ENCODE peak calls at places on chromosomes 16 and 17, in nine cellular contexts. K is A549, M is mammary epithelial cell, N is ascending aorta, L is psoas muscle, T is right cardiac atrium, W is stomach, H is mucosa of descending colon, U is tibial nerve. G is an unnamed sample. For H3K9me3, the result is how much of the 10 kb centered on the place peaks cover.

GRCh38 chr17:39208136-39208535 is 8.1 kb downstream of the RPL19 start:
- DNase-seq in K (no peak), M (no peak), N (no peak), L (no peak), T (no peak), W (no peak), H (no peak), U (no peak), G (no peak)

GRCh38 chr17:6643460-6644125 is 2.7 kb downstream of the TXNDC17 start:
- DNase-seq in K (no peak), M (peak), N (no peak), L (no peak), T (no peak), W (no peak), H (no peak), U (no peak), G (peak)

GRCh38 chr17:8384801-8385335 is 1.9 kb upstream of the RPL26 start:
- DNase-seq in K (peak), M (peak), N (no peak), L (no peak), T (no peak), W (no peak), H (no peak), U (no peak), G (peak)

GRCh38 chr16:68642436-68643064 is 2.6 kb upstream of the CDH3 start:
- DNase-seq in K (no peak), M (peak), N (no peak), L (no peak), T (no peak), W (no peak), H (no peak), U (no peak), G (no peak)

GRCh38 chr17:65901394-65901793 is 290.5 kb downstream of the CEP112 start:
- DNase-seq in K (no peak), M (no peak), N (no peak), L (no peak), T (no peak), W (no peak), H (no peak), U (no peak), G (no peak)

GRCh38 chr16:28504707-28505404 is 1.8 kb downstream of the IL27 start:
- DNase-seq in K (no peak), M (no peak), N (no peak), L (no peak), T (peak), W (no peak), H (no peak), U (no peak), G (peak)

GRCh38 chr17:80797741-80798594 is 193.7 kb upstream of the CHMP6 start:
- DNase-seq in K (no peak), M (no peak), N (no peak), L (peak), T (no peak), W (no peak), H (no peak), U (no peak), G (no peak)

GRCh38 chr17:50956750-50957523 is 90.8 kb upstream of the TOB1 start:
- DNase-seq in K (peak), M (peak), N (no peak), L (peak), T (peak), W (peak), H (peak), U (peak), G (peak)

GRCh38 chr17:17535957-17536356 is 39.8 kb upstream of the RASD1 start:
- DNase-seq in K (peak), M (no peak), N (no peak), L (peak), T (peak), W (peak), H (peak), U (no peak), G (no peak)

GRCh38 chr17:37488009-37488604 is 1.6 kb upstream of the DUSP14 start:
- DNase-seq in K (peak), M (peak), N (no peak), L (no peak), T (no peak), W (no peak), H (peak), U (no peak), G (peak)

GRCh38 chr17:59725691-59726090 is 18.2 kb downstream of the VMP1 start:
- DNase-seq in K (no peak), M (no peak), N (no peak), L (no peak), T (no peak), W (no peak), H (no peak), U (no peak), G (no peak)

GRCh38 chr17:57406131-57406980 is 150.0 kb downstream of the MSI2 start:
- DNase-seq in K (no peak), M (no peak), N (no peak), L (no peak), T (peak), W (no peak), H (no peak), U (no peak), G (peak)

GRCh38 chr17:66214893-66215528 is 14.2 kb downstream of the APOH start:
- DNase-seq in K (no peak), M (no peak), N (no peak), L (no peak), T (no peak), W (no peak), H (no peak), U (no peak), G (no peak)

GRCh38 chr16:84421081-84421937 is 53.0 kb downstream of the ATP2C2 start:
- DNase-seq in K (no peak), M (no peak), N (no peak), L (no peak), T (no peak), W (no peak), H (no peak), U (no peak), G (no peak)

GRCh38 chr17:73998246-73999220 is 204.9 kb upstream of the RPL38 start:
- DNase-seq in K (peak), M (peak), N (no peak), L (peak), T (peak), W (peak), H (peak), U (peak), G (peak)

GRCh38 chr16:275786-276232 is at the start of gene RGS11:
- DNase-seq in K (no peak), M (no peak), N (no peak), L (no peak), T (no peak), W (no peak), H (no peak), U (no peak), G (no peak)

GRCh38 chr17:72587773-72588511 is 467.1 kb downstream of the SOX9 start:
- DNase-seq in K (no peak), M (peak), N (no peak), L (no peak), T (no peak), W (no peak), H (peak), U (no peak), G (peak)

GRCh38 chr17:410674-411401 is 58.2 kb upstream of the RPH3AL start:
- DNase-seq in K (no peak), M (no peak), N (no peak), L (no peak), T (peak), W (no peak), H (peak), U (no peak), G (no peak)

GRCh38 chr17:47728214-47728877 is 4.7 kb upstream of the TBX21 start:
- DNase-seq in K (no peak), M (no peak), N (no peak), L (no peak), T (no peak), W (no peak), H (no peak), U (no peak), G (no peak)

GRCh38 chr16:24984903-24985675 is 30.1 kb downstream of the ARHGAP17 start:
- DNase-seq in K (no peak), M (no peak), N (no peak), L (no peak), T (no peak), W (no peak), H (no peak), U (no peak), G (no peak)

GRCh38 chr16:14018848-14019247 is 52.3 kb upstream of the MRTFB start:
- DNase-seq in K (no peak), M (no peak), N (no peak), L (no peak), T (no peak), W (no peak), H (no peak), U (no peak), G (no peak)

GRCh38 chr17:73042809-73043685 is 49.4 kb downstream of the SLC39A11 start:
- DNase-seq in K (no peak), M (peak), N (no peak), L (no peak), T (peak), W (no peak), H (no peak), U (no peak), G (peak)

GRCh38 chr17:2024572-2025219 is 438 bp downstream of the RTN4RL1 start:
- DNase-seq in K (no peak), M (peak), N (no peak), L (peak), T (peak), W (no peak), H (no peak), U (no peak), G (no peak)

GRCh38 chr16:1147027-1147426 is 5.9 kb upstream of the CACNA1H start:
- DNase-seq in K (no peak), M (no peak), N (no peak), L (no peak), T (no peak), W (no peak), H (no peak), U (no peak), G (no peak)

GRCh38 chr16:48133455-48134226 is 22.2 kb downstream of the ABCC12 start:
- DNase-seq in K (no peak), M (no peak), N (no peak), L (no peak), T (no peak), W (peak), H (no peak), U (no peak), G (no peak)

GRCh38 chr16:15951852-15952251 is 2.4 kb downstream of the ABCC1 start:
- DNase-seq in K (no peak), M (no peak), N (no peak), L (no peak), T (no peak), W (no peak), H (no peak), U (no peak), G (no peak)

GRCh38 chr16:51971184-51971583 is 575.8 kb downstream of the TOX3 start:
- DNase-seq in K (peak), M (peak), N (no peak), L (no peak), T (no peak), W (peak), H (no peak), U (no peak), G (no peak)

DNA sequence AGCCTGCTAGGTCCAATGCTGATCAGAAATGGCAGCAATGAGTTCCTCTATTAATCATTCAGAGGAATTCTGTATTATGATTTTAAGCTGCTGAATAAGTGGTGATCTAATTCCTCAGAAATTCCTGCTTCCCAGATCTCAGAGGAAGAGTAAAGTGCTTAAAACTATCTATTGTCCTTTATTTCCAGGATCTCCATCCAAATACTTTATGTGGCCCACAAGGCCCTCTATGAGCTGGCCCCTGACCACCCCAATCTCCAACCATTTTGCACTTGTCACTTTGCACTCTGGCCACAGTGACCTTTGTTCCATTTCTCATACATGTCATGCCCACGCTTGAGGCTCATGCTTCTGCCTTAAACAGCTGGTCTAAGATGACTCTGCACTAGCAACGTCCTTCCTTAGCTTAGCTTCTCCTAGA is 93.7 kb downstream of the CA10 start:
- DNase-seq in K (no peak), M (peak), N (no peak), L (no peak), T (no peak), W (no peak), H (no peak), U (no peak), G (no peak)
- H3K9me3 ChIP-seq in K (under half), M (under half), N (under half), L (under half), T (under half), W (under half), H (under half), U (under half), G (under half)

GRCh38 chr17:5191541-5192417 is at the start of gene ZNF594:
- DNase-seq in K (peak), M (peak), N (peak), L (peak), T (peak), W (peak), H (peak), U (peak), G (peak)
- H3K9me3 ChIP-seq in K (half or more), M (under half), N (under half), L (under half), T (under half), W (under half), H (under half), U (under half), G (under half)

GRCh38 chr17:70794757-70795156 is 625.4 kb downstream of the KCNJ2 start:
- DNase-seq in K (no peak), M (no peak), N (no peak), L (no peak), T (no peak), W (no peak), H (no peak), U (no peak), G (no peak)

GRCh38 chr17:70796757-70797156 is 627.4 kb downstream of the KCNJ2 start:
- DNase-seq in K (no peak), M (no peak), N (no peak), L (no peak), T (no peak), W (no peak), H (no peak), U (no peak), G (peak)

GRCh38 chr17:70787721-70788120 is 618.4 kb downstream of the KCNJ2 start:
- DNase-seq in K (no peak), M (no peak), N (no peak), L (no peak), T (no peak), W (no peak), H (no peak), U (no peak), G (no peak)

GRCh38 chr17:70795620-70796019 is 626.3 kb downstream of the KCNJ2 start:
- DNase-seq in K (no peak), M (no peak), N (no peak), L (no peak), T (no peak), W (no peak), H (no peak), U (no peak), G (no peak)

DNA sequence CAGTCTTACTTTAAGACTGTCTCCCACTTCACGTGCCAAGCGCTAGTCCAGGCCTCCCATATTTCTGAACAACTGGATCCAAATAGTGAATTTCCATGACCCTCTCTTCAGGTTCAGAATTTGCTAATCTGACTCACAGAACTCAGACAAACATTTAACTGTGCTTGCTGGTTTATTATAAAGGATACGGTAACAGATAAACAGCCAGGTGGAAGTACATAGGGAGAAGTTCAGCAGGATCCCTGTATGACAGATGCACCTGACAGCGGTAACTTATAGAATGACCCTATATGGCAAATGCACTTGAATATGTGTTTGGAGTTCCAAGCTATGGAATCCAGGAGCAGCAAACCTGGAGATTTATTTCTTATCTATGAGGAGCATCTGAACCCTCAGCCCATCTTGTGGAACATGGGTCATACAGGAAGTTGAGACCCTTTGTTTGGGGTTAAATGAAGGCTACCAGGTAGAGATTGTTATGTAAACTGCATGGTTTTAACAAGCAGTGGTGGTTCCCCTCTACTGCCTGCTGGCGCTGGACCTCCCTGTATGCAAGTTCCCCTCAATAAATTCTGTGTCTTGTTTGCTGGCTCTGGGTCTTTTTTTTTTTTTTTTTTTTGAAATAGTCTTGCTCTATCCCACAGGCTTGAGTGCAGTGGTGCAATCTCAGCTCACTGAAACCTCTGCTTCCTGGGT is 622.6 kb downstream of the KCNJ2 start:
- DNase-seq in K (no peak), M (no peak), N (no peak), L (no peak), T (no peak), W (no peak), H (no peak), U (no peak), G (no peak)
- H3K9me3 ChIP-seq in K (under half), M (under half), N (under half), L (under half), T (under half), W (under half), H (under half), U (under half), G (under half)

GRCh38 chr16:77937473-77938195 is 84.7 kb upstream of the CLEC3A start:
- DNase-seq in K (no peak), M (no peak), N (no peak), L (no peak), T (peak), W (no peak), H (peak), U (peak), G (no peak)
- H3K9me3 ChIP-seq in K (under half), M (under half), N (under half), L (under half), T (under half), W (under half), H (under half), U (under half), G (under half)

GRCh38 chr16:86060381-86061317 is 161.7 kb downstream of the IRF8 start:
- DNase-seq in K (no peak), M (no peak), N (no peak), L (no peak), T (no peak), W (no peak), H (no peak), U (no peak), G (no peak)
- H3K9me3 ChIP-seq in K (under half), M (under half), N (under half), L (under half), T (under half), W (under half), H (under half), U (under half), G (under half)

DNA sequence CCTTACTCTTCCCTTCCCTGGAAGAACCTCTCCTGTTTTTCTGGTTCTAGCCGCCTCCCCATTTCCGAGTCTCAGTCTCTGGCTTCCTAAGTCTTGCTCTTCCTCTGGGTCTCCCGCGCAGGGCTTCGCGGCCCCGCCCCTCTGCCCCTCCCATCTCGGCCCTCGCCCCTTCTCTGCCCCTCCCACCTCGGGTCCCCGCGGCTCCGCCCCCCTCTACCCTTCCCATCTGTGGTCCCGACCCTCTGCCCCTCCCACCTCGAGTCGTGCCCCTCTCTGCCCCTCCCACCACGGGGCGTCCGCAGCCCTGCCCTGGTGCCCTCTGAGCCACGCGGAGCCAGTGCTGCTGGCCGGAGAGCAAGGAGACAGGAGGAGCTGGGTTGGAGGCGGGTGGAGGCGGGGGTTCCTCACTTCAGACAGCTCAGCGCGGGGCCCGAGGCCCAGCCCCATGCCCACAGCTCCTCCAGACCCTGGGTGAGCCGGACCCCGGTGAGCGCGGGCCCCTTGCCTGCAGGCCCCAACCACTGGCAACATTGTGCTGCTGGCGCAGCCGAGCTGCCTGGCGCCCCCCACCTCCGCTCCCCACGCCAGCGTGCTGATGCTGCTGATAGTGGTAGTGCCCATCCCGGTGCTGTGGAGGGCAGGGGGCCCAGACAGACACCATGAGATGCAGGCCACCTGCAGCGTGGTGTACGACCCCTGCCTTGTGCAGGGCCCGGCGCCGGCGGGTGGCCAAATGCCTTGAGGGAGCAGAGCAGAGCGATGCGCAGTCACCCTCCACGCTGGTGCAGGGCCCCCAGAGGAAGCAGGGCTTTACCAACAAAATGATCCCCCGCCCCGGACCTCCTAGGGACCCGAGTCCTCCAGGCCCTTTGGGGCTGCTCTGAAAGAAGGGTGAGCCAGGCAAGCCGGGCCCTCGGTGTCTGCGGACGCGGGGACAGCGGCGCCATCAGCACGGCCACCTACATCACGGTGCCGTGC is 2115.3 kb downstream of the TP53TG3F start:
- DNase-seq in K (no peak), M (no peak), N (no peak), L (no peak), T (no peak), W (no peak), H (no peak), U (no peak), G (no peak)
- H3K9me3 ChIP-seq in K (under half), M (under half), N (under half), L (under half), T (under half), W (under half), H (half or more), U (under half), G (under half)

DNA sequence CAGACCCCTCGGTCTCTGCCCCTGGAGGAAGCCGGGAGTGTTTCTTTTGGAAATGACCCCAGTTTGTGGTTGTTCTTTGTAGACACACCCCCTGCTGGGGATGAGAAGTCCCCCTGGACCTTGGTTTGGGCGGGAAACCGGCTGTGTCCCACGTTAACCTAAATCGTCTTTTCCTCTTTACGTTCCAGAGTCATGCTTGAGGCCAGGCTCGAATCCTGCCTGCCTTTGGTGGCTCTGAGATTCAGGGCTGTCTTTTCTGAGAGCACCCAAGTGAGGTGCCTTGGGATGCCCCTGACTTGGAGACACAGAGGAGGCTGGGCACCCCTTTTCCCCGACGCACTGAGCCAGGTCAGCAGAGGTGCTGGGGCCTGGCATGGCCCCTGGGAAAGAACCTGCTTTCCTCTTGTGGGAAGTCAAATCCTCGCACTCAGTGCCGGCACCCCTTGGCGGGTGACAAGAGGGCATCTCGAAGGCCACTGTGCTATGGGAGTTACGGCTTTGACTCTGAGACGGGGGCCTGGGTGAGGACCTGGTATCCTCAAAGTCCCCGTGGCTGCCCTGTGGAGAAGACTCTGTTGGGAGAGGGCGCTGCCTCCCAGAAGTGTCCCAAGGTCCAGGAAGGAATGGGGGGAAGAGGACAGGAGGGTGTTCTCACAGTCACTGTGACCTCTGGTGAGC is 116.8 kb downstream of the METRNL start:
- DNase-seq in K (no peak), M (no peak), N (peak), L (peak), T (peak), W (no peak), H (peak), U (peak), G (no peak)
- H3K9me3 ChIP-seq in K (under half), M (under half), N (under half), L (under half), T (under half), W (under half), H (under half), U (under half), G (under half)